ENCODE peak calls at places on chromosome 16, in five cellular contexts. V, T, L, D and N are unnamed samples.

GRCh38 chr16:66814734-66815133 is 13.3 kb upstream of the TERB1 start:
- DNase-seq in V (no peak), T (no peak), L (no peak), D (no peak), N (no peak)

GRCh38 chr16:2842340-2843000 is 12.4 kb downstream of the ZG16B start:
- DNase-seq in V (no peak), T (no peak), L (no peak), D (peak), N (no peak)

GRCh38 chr16:67110136-67110847 is 551 bp downstream of the PHAF1 start:
- DNase-seq in V (no peak), T (no peak), L (no peak), D (no peak), N (no peak)

GRCh38 chr16:67965668-67966548 is 2.5 kb downstream of the SLC12A4 start:
- DNase-seq in V (no peak), T (no peak), L (no peak), D (no peak), N (no peak)

GRCh38 chr16:69113216-69113615 is 7.8 kb downstream of the HAS3 start:
- DNase-seq in V (no peak), T (no peak), L (no peak), D (no peak), N (no peak)

GRCh38 chr16:28106467-28106866 is 43.0 kb upstream of the GSG1L start:
- DNase-seq in V (no peak), T (no peak), L (no peak), D (no peak), N (no peak)

GRCh38 chr16:17369441-17369951 is 101.3 kb downstream of the XYLT1 start:
- DNase-seq in V (no peak), T (no peak), L (no peak), D (peak), N (no peak)

GRCh38 chr16:19415918-19416317 is 1.8 kb upstream of the TMC5 start:
- DNase-seq in V (no peak), T (no peak), L (no peak), D (no peak), N (no peak)

GRCh38 chr16:49785970-49786369 is 69.9 kb downstream of the ZNF423 start:
- DNase-seq in V (no peak), T (no peak), L (no peak), D (no peak), N (no peak)

GRCh38 chr16:83975646-83976260 is 7.7 kb downstream of the NECAB2 start:
- DNase-seq in V (no peak), T (no peak), L (no peak), D (no peak), N (no peak)

GRCh38 chr16:81457326-81458133 is 12.9 kb downstream of the CMIP start:
- DNase-seq in V (no peak), T (peak), L (no peak), D (no peak), N (no peak)

GRCh38 chr16:20866161-20866772 is 33.9 kb downstream of the DCUN1D3 start:
- DNase-seq in V (peak), T (peak), L (no peak), D (no peak), N (peak)

GRCh38 chr16:68235105-68235881 is 634 bp downstream of the ESRP2 start:
- DNase-seq in V (no peak), T (no peak), L (no peak), D (no peak), N (peak)

GRCh38 chr16:12225816-12226480 is 249.4 kb downstream of the SNX29 start:
- DNase-seq in V (no peak), T (no peak), L (no peak), D (no peak), N (no peak)

GRCh38 chr16:85460983-85461813 is 151.9 kb upstream of the GSE1 start:
- DNase-seq in V (peak), T (peak), L (no peak), D (no peak), N (no peak)

GRCh38 chr16:4679156-4679853 is 14.1 kb upstream of the NUDT16L1 start:
- DNase-seq in V (no peak), T (no peak), L (no peak), D (no peak), N (no peak)

GRCh38 chr16:11603331-11603750 is 16.6 kb upstream of the LITAF start:
- DNase-seq in V (no peak), T (no peak), L (no peak), D (no peak), N (no peak)

GRCh38 chr16:83159049-83159448 is 532.3 kb downstream of the CDH13 start:
- DNase-seq in V (no peak), T (no peak), L (no peak), D (no peak), N (no peak)

GRCh38 chr16:46650224-46650623 is 29.0 kb upstream of the SHCBP1 start:
- DNase-seq in V (no peak), T (no peak), L (no peak), D (no peak), N (no peak)

GRCh38 chr16:24580665-24581064 is 41.3 kb downstream of the RBBP6 start:
- DNase-seq in V (peak), T (no peak), L (no peak), D (no peak), N (peak)

GRCh38 chr16:85412911-85413520 is 200.1 kb upstream of the GSE1 start:
- DNase-seq in V (no peak), T (no peak), L (no peak), D (no peak), N (no peak)